ENCODE peak calls at places on chromosomes 1 and 21, in six cellular contexts. C, P, I, S, N and W are unnamed samples.

GRCh38 chr1:104905322-104905721 is 1155.6 kb downstream of the AMY1C start:
- DNase-seq in I (no peak), P (no peak), N (no peak), S (no peak), C (no peak), W (no peak)

GRCh38 chr21:33332143-33332542 is 7.4 kb downstream of the IFNAR1 start:
- DNase-seq in S (no peak), I (no peak), N (no peak), C (no peak), P (no peak), W (no peak)

GRCh38 chr1:234980657-234981396 is 147.8 kb downstream of the TOMM20 start:
- DNase-seq in S (no peak), P (peak; percentile 9), I (peak; percentile 97), C (peak; percentile 67), N (peak; percentile 94), W (no peak)

GRCh38 chr1:203099760-203100159 is 13.9 kb upstream of the MYOG start:
- DNase-seq in P (no peak), N (no peak), S (no peak), C (no peak), I (peak; percentile 18), W (no peak)

GRCh38 chr1:111553199-111553598 is 49.8 kb upstream of the ADORA3 start:
- DNase-seq in I (peak; percentile 95), S (no peak), N (no peak), P (peak; percentile 10), C (no peak), W (no peak)

GRCh38 chr1:7470904-7471638 is 300.0 kb upstream of the VAMP3 start:
- DNase-seq in S (no peak), N (no peak), C (no peak), I (peak; percentile 100), P (peak; percentile 57), W (no peak)

GRCh38 chr1:226877669-226878068 is 7.3 kb downstream of the PSEN2 start:
- DNase-seq in C (no peak), I (no peak), N (peak; percentile 44), P (peak; percentile 72), S (no peak), W (no peak)

GRCh38 chr1:1069061-1069710 is 4.9 kb downstream of the RNF223 start:
- DNase-seq in S (peak; percentile 80), P (peak; percentile 65), N (no peak), I (peak; percentile 61), C (peak; percentile 89), W (peak; percentile 92)

GRCh38 chr1:23282967-23283366 is 61.1 kb downstream of the HNRNPR start:
- DNase-seq in C (no peak), S (no peak), I (peak; percentile 92), N (no peak), P (no peak), W (no peak)

GRCh38 chr21:37074195-37074510 is 1.1 kb downstream of the TTC3 start:
- DNase-seq in P (peak; percentile 7), S (no peak), C (no peak), I (peak; percentile 33), N (no peak), W (no peak)

GRCh38 chr1:244063498-244063897 is 12.4 kb downstream of the ZBTB18 start:
- DNase-seq in N (no peak), C (no peak), P (no peak), S (no peak), I (no peak), W (no peak)

GRCh38 chr1:68174173-68175113 is 57.9 kb downstream of the WLS start:
- DNase-seq in I (peak; percentile 95), N (no peak), C (no peak), P (no peak), S (no peak), W (no peak)

GRCh38 chr1:66250075-66250474 is 283.9 kb upstream of the SGIP1 start:
- DNase-seq in S (no peak), P (no peak), N (no peak), C (no peak), I (no peak), W (no peak)

GRCh38 chr1:103109291-103109920 is 1.1 kb upstream of the COL11A1 start:
- DNase-seq in S (no peak), C (no peak), P (no peak), I (peak; percentile 59), N (no peak), W (no peak)

GRCh38 chr1:12617901-12618660 is at the start of gene DHRS3:
- DNase-seq in S (peak; percentile 77), N (no peak), P (no peak), C (peak; percentile 48), I (peak; percentile 85), W (peak; percentile 86)

GRCh38 chr1:202713110-202713509 is 2.9 kb upstream of the SYT2 start:
- DNase-seq in N (no peak), S (no peak), C (no peak), I (no peak), P (no peak), W (no peak)

GRCh38 chr1:54370287-54371003 is 35.7 kb downstream of the SSBP3 start:
- DNase-seq in I (no peak), C (no peak), P (no peak), S (no peak), N (no peak), W (no peak)

GRCh38 chr1:87506147-87506546 is 177.5 kb downstream of the LMO4 start:
- DNase-seq in S (no peak), P (no peak), I (no peak), N (no peak), C (no peak), W (no peak)

GRCh38 chr21:42321231-42321630 is 6.0 kb upstream of the TFF3 start:
- DNase-seq in S (no peak), C (no peak), N (no peak), P (no peak), I (no peak), W (no peak)

GRCh38 chr1:222240536-222241181 is 307.2 kb downstream of the HHIPL2 start:
- DNase-seq in S (no peak), N (no peak), P (no peak), C (no peak), I (peak; percentile 64), W (no peak)

GRCh38 chr21:31284797-31285397 is 59.2 kb downstream of the TIAM1 start:
- DNase-seq in S (no peak), N (no peak), C (no peak), P (no peak), I (peak; percentile 48), W (no peak)

GRCh38 chr1:230047114-230047865 is 19.7 kb upstream of the GALNT2 start:
- DNase-seq in I (peak; percentile 29), N (no peak), C (no peak), S (no peak), P (no peak), W (no peak)

GRCh38 chr1:2267051-2267830 is 39.1 kb downstream of the SKI start:
- DNase-seq in P (no peak), C (no peak), S (no peak), I (no peak), N (no peak), W (no peak)

GRCh38 chr1:83500987-83501591 is 497.8 kb downstream of the TTLL7 start:
- DNase-seq in C (no peak), N (no peak), P (no peak), S (no peak), I (no peak), W (no peak)

GRCh38 chr1:23576338-23577055 is 17.2 kb upstream of the ID3 start:
- DNase-seq in I (peak; percentile 79), N (no peak), C (no peak), P (no peak), S (no peak), W (no peak)

GRCh38 chr1:6989506-6990159 is 204.4 kb downstream of the CAMTA1 start:
- DNase-seq in S (no peak), P (no peak), N (peak; percentile 35), C (no peak), I (no peak), W (no peak)

GRCh38 chr1:7468248-7468647 is 302.8 kb upstream of the VAMP3 start:
- DNase-seq in S (no peak), N (no peak), I (peak; percentile 8), P (no peak), C (no peak), W (no peak)

GRCh38 chr1:996851-997727 is 2.8 kb downstream of the HES4 start:
- DNase-seq in S (no peak), N (peak; percentile 74), P (no peak), C (no peak), I (no peak), W (no peak)

GRCh38 chr1:160638540-160638857 is 8.3 kb downstream of the SLAMF1 start:
- DNase-seq in S (no peak), N (no peak), C (no peak), I (no peak), P (no peak), W (no peak)

GRCh38 chr1:111271464-111271801 is 19.2 kb upstream of the CHIA start:
- DNase-seq in S (no peak), C (no peak), N (no peak), P (no peak), I (no peak), W (no peak)

GRCh38 chr1:64328195-64328594 is 124.8 kb downstream of the UBE2U start:
- DNase-seq in S (no peak), I (no peak), N (no peak), C (no peak), P (no peak), W (no peak)

GRCh38 chr21:26892151-26892550 is 46.9 kb upstream of the ADAMTS1 start:
- DNase-seq in S (no peak), P (no peak), C (no peak), I (no peak), N (no peak), W (no peak)

GRCh38 chr1:247054992-247055415 is 23.6 kb downstream of the ZNF670 start:
- DNase-seq in S (no peak), P (peak; percentile 45), N (no peak), C (no peak), I (peak; percentile 26), W (no peak)

GRCh38 chr21:14554948-14555347 is 8.8 kb upstream of the SAMSN1 start:
- DNase-seq in I (no peak), N (no peak), C (no peak), P (no peak), S (no peak), W (no peak)

GRCh38 chr1:37763791-37764741 is 854 bp downstream of the EPHA10 start:
- DNase-seq in I (peak; percentile 46), P (peak; percentile 34), S (no peak), N (peak; percentile 57), C (peak; percentile 36), W (peak; percentile 10)

GRCh38 chr1:42847721-42848470 is 1.5 kb downstream of the ZNF691 start:
- DNase-seq in S (no peak), N (no peak), P (no peak), I (no peak), C (no peak), W (no peak)